ENCODE peak calls at places on chromosomes 12 and 14, in six cellular contexts. One of them, this sample, is unnamed.

GRCh38 chr14:80988192-80988591 is 32.8 kb downstream of the TSHR start:
- DNase-seq in WTC11: no peak
- DNase-seq in EL: no peak
- DNase-seq in effector memory CD8-positive, alpha-beta T cell: no peak
- DNase-seq in AG08395: no peak
- DNase-seq in fibroblast of pulmonary artery: no peak
- DNase-seq in this sample: no peak

GRCh38 chr14:32724864-32725550 is 213.7 kb upstream of the NPAS3 start:
- DNase-seq in EL: peak
- DNase-seq in WTC11: peak
- DNase-seq in AG08395: peak
- DNase-seq in fibroblast of pulmonary artery: peak
- DNase-seq in effector memory CD8-positive, alpha-beta T cell: no peak
- DNase-seq in this sample: peak

GRCh38 chr14:72678360-72678759 is 215.5 kb downstream of the DPF3 start:
- DNase-seq in WTC11: no peak
- DNase-seq in effector memory CD8-positive, alpha-beta T cell: no peak
- DNase-seq in fibroblast of pulmonary artery: peak
- DNase-seq in EL: peak
- DNase-seq in AG08395: peak
- DNase-seq in this sample: peak

GRCh38 chr12:124131671-124132058 is 158.7 kb downstream of the ZNF664 start:
- DNase-seq in WTC11: no peak
- DNase-seq in fibroblast of pulmonary artery: no peak
- DNase-seq in AG08395: no peak
- DNase-seq in effector memory CD8-positive, alpha-beta T cell: no peak
- DNase-seq in EL: no peak
- DNase-seq in this sample: no peak

GRCh38 chr14:23550131-23550826 is 1.3 kb downstream of the ZFHX2 start:
- DNase-seq in EL: no peak
- DNase-seq in AG08395: no peak
- DNase-seq in WTC11: no peak
- DNase-seq in effector memory CD8-positive, alpha-beta T cell: no peak
- DNase-seq in fibroblast of pulmonary artery: no peak
- DNase-seq in this sample: no peak

GRCh38 chr12:99386907-99387306 is 260.6 kb upstream of the GARIN6 start:
- DNase-seq in effector memory CD8-positive, alpha-beta T cell: no peak
- DNase-seq in AG08395: peak
- DNase-seq in fibroblast of pulmonary artery: peak
- DNase-seq in WTC11: no peak
- DNase-seq in EL: peak
- DNase-seq in this sample: peak

GRCh38 chr14:32576088-32576795 is 247.1 kb downstream of the AKAP6 start:
- DNase-seq in effector memory CD8-positive, alpha-beta T cell: peak
- DNase-seq in EL: peak
- DNase-seq in AG08395: peak
- DNase-seq in fibroblast of pulmonary artery: peak
- DNase-seq in WTC11: no peak
- DNase-seq in this sample: peak

GRCh38 chr12:4859478-4860210 is 50.1 kb upstream of the KCNA1 start:
- DNase-seq in AG08395: no peak
- DNase-seq in EL: no peak
- DNase-seq in WTC11: no peak
- DNase-seq in fibroblast of pulmonary artery: no peak
- DNase-seq in effector memory CD8-positive, alpha-beta T cell: no peak
- DNase-seq in this sample: no peak

GRCh38 chr14:21656980-21657379 is 3.3 kb downstream of the OR4E2 start:
- DNase-seq in effector memory CD8-positive, alpha-beta T cell: no peak
- DNase-seq in fibroblast of pulmonary artery: no peak
- DNase-seq in AG08395: no peak
- DNase-seq in WTC11: no peak
- DNase-seq in EL: no peak
- DNase-seq in this sample: no peak

GRCh38 chr14:89025581-89026236 is 201.3 kb downstream of the TTC8 start:
- DNase-seq in effector memory CD8-positive, alpha-beta T cell: no peak
- DNase-seq in WTC11: no peak
- DNase-seq in EL: peak
- DNase-seq in AG08395: peak
- DNase-seq in fibroblast of pulmonary artery: peak
- DNase-seq in this sample: no peak

GRCh38 chr14:92185559-92185958 is 63.8 kb downstream of the CPSF2 start:
- DNase-seq in WTC11: no peak
- DNase-seq in EL: no peak
- DNase-seq in AG08395: no peak
- DNase-seq in fibroblast of pulmonary artery: no peak
- DNase-seq in effector memory CD8-positive, alpha-beta T cell: no peak
- DNase-seq in this sample: no peak

GRCh38 chr14:101573289-101573688 is 12.0 kb downstream of the DIO3 start:
- DNase-seq in EL: no peak
- DNase-seq in effector memory CD8-positive, alpha-beta T cell: no peak
- DNase-seq in WTC11: no peak
- DNase-seq in AG08395: no peak
- DNase-seq in fibroblast of pulmonary artery: no peak
- DNase-seq in this sample: no peak

GRCh38 chr12:24113701-24114100 is 164.2 kb upstream of the SOX5 start:
- DNase-seq in EL: no peak
- DNase-seq in effector memory CD8-positive, alpha-beta T cell: no peak
- DNase-seq in AG08395: no peak
- DNase-seq in WTC11: no peak
- DNase-seq in fibroblast of pulmonary artery: peak
- DNase-seq in this sample: peak

GRCh38 chr12:66756631-66757030 is 77.8 kb upstream of the GRIP1 start:
- DNase-seq in effector memory CD8-positive, alpha-beta T cell: no peak
- DNase-seq in WTC11: no peak
- DNase-seq in EL: no peak
- DNase-seq in AG08395: no peak
- DNase-seq in fibroblast of pulmonary artery: no peak
- DNase-seq in this sample: no peak

This sample was measured in choroid plexus epithelial cell.